ENCODE peak calls at places on chromosomes 13 and 19, in nine cellular contexts. R is fibroblast of lung, O is substantia nigra, L is ovary, D is SJCRH30, H is thoracic aorta, B is tibial artery, M is Peyer's patch, Z is stomach. G is an unnamed sample.

GRCh38 chr19:50460161-50460765 is 16.0 kb upstream of the EMC10 start:
- DNase-seq in R (peak), O (no peak), L (no peak), D (no peak), H (no peak), B (no peak), M (peak), Z (no peak), G (no peak)

GRCh38 chr13:32883501-32883900 is 132.7 kb upstream of the KL start:
- DNase-seq in R (peak), O (no peak), L (peak), D (peak), H (no peak), B (no peak), M (no peak), Z (no peak), G (no peak)

GRCh38 chr13:51632643-51633357 is 48.5 kb downstream of the WDFY2 start:
- DNase-seq in R (no peak), O (peak), L (no peak), D (peak), H (no peak), B (no peak), M (no peak), Z (no peak), G (no peak)

GRCh38 chr19:8915997-8916396 is 83.8 kb downstream of the MBD3L1 start:
- DNase-seq in R (no peak), O (no peak), L (no peak), D (no peak), H (no peak), B (no peak), M (no peak), Z (no peak), G (no peak)

GRCh38 chr19:46821512-46822359 is 28.9 kb downstream of the AP2S1 start:
- DNase-seq in R (no peak), O (no peak), L (no peak), D (peak), H (no peak), B (no peak), M (peak), Z (no peak), G (peak)

GRCh38 chr13:51122868-51123267 is 11.8 kb upstream of the C13orf42 start:
- DNase-seq in R (peak), O (no peak), L (no peak), D (peak), H (no peak), B (no peak), M (no peak), Z (no peak), G (no peak)

GRCh38 chr13:78022164-78022877 is 103.7 kb upstream of the EDNRB start:
- DNase-seq in R (peak), O (peak), L (no peak), D (peak), H (no peak), B (peak), M (peak), Z (peak), G (peak)

GRCh38 chr13:20337894-20338551 is 105.9 kb upstream of the GJB6 start:
- DNase-seq in R (no peak), O (no peak), L (no peak), D (no peak), H (no peak), B (no peak), M (no peak), Z (no peak), G (no peak)

GRCh38 chr13:79987323-79987722 is 353.6 kb downstream of the SPRY2 start:
- DNase-seq in R (no peak), O (no peak), L (no peak), D (no peak), H (no peak), B (no peak), M (no peak), Z (no peak), G (no peak)

GRCh38 chr19:31154021-31154420 is 195.2 kb downstream of the TSHZ3 start:
- DNase-seq in R (peak), O (no peak), L (no peak), D (no peak), H (no peak), B (no peak), M (no peak), Z (no peak), G (no peak)

GRCh38 chr13:73658639-73659038 is 475.6 kb downstream of the KLF12 start:
- DNase-seq in R (no peak), O (no peak), L (no peak), D (no peak), H (no peak), B (no peak), M (no peak), Z (no peak), G (no peak)

GRCh38 chr19:39237200-39238184 is 7.3 kb downstream of the IFNL3 start:
- DNase-seq in R (no peak), O (no peak), L (no peak), D (peak), H (no peak), B (no peak), M (peak), Z (peak), G (peak)

GRCh38 chr13:93547886-93548285 is 321.3 kb downstream of the GPC6 start:
- DNase-seq in R (peak), O (no peak), L (no peak), D (no peak), H (no peak), B (no peak), M (no peak), Z (no peak), G (no peak)

GRCh38 chr13:32407854-32408253 is 20.1 kb downstream of the N4BP2L1 start:
- DNase-seq in R (no peak), O (no peak), L (no peak), D (no peak), H (no peak), B (no peak), M (no peak), Z (no peak), G (no peak)

GRCh38 chr19:43610493-43610892 is 1.4 kb upstream of the SRRM5 start:
- DNase-seq in R (peak), O (no peak), L (no peak), D (no peak), H (no peak), B (no peak), M (no peak), Z (no peak), G (no peak)

GRCh38 chr13:46629811-46630413 is 76.9 kb downstream of the LRCH1 start:
- DNase-seq in R (no peak), O (no peak), L (no peak), D (no peak), H (no peak), B (no peak), M (no peak), Z (no peak), G (no peak)

GRCh38 chr19:33399745-33400681 is 26.5 kb downstream of the CEBPG start:
- DNase-seq in R (no peak), O (no peak), L (no peak), D (no peak), H (no peak), B (peak), M (no peak), Z (no peak), G (no peak)

GRCh38 chr13:44159633-44160279 is 213.9 kb upstream of the SERP2 start:
- DNase-seq in R (peak), O (no peak), L (no peak), D (no peak), H (no peak), B (no peak), M (no peak), Z (no peak), G (no peak)

GRCh38 chr13:29803221-29803620 is 47.2 kb downstream of the UBL3 start:
- DNase-seq in R (peak), O (no peak), L (no peak), D (no peak), H (no peak), B (no peak), M (no peak), Z (no peak), G (no peak)

GRCh38 chr13:96771501-96772367 is 222.5 kb downstream of the OXGR1 start:
- DNase-seq in R (no peak), O (no peak), L (no peak), D (no peak), H (no peak), B (peak), M (no peak), Z (no peak), G (no peak)

GRCh38 chr19:33627962-33628839 is 6.4 kb downstream of the CHST8 start:
- DNase-seq in R (no peak), O (no peak), L (no peak), D (no peak), H (no peak), B (no peak), M (no peak), Z (no peak), G (no peak)

GRCh38 chr13:32378012-32378411 is 49.9 kb downstream of the N4BP2L1 start:
- DNase-seq in R (no peak), O (no peak), L (no peak), D (no peak), H (no peak), B (no peak), M (no peak), Z (no peak), G (no peak)

GRCh38 chr13:110841846-110842245 is 73.0 kb downstream of the ANKRD10 start:
- DNase-seq in R (no peak), O (no peak), L (no peak), D (peak), H (no peak), B (no peak), M (no peak), Z (no peak), G (no peak)

DNA sequence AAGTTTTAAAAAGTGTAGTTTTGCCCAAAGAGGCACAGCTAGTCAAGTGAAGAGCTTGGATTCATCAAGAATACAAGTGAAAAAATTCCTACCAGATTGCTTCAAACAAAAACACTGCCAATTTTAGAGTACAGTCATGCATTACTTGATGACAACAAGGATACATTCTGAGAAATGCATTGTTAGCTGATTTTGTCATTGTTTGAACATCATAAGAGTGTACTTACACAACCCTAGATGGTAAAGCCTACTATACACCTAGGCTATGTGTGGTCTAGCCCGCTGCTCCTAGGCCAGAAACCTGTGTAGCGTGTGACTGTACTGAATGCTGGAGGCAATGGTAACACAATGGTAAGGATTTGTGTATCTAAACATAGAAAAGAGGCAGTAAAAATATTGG is 41.1 kb downstream of the TMTC4 start:
- DNase-seq in R (peak), O (no peak), L (no peak), D (no peak), H (no peak), B (no peak), M (no peak), Z (no peak), G (no peak)
- H3K27ac ChIP-seq in R (peak), O (peak), L (no peak), D (no peak), H (no peak), B (no peak), M (no peak), Z (no peak), G (no peak)

GRCh38 chr19:49155005-49155826 is at the start of gene HRC:
- DNase-seq in R (no peak), O (peak), L (no peak), D (peak), H (no peak), B (peak), M (no peak), Z (no peak), G (no peak)

GRCh38 chr19:49154279-49154678 is 917 bp downstream of the HRC start:
- DNase-seq in R (no peak), O (no peak), L (no peak), D (no peak), H (no peak), B (no peak), M (no peak), Z (no peak), G (no peak)

GRCh38 chr19:49157445-49158224 is at the start of gene TRPM4:
- DNase-seq in R (peak), O (peak), L (peak), D (peak), H (peak), B (peak), M (peak), Z (peak), G (no peak)

GRCh38 chr19:49153167-49153809 is 1.9 kb downstream of the HRC start:
- DNase-seq in R (no peak), O (no peak), L (no peak), D (no peak), H (no peak), B (no peak), M (no peak), Z (no peak), G (no peak)

GRCh38 chr19:49155830-49156346 is 692 bp upstream of the HRC start:
- DNase-seq in R (no peak), O (no peak), L (no peak), D (peak), H (no peak), B (no peak), M (no peak), Z (no peak), G (no peak)
- H3K27ac ChIP-seq in R (no peak), O (no peak), L (no peak), D (peak), H (peak), B (peak), M (no peak), Z (peak), G (no peak)

GRCh38 chr19:49069026-49069425 is 3.5 kb downstream of the KCNA7 start:
- DNase-seq in R (no peak), O (no peak), L (no peak), D (no peak), H (no peak), B (no peak), M (no peak), Z (no peak), G (no peak)

GRCh38 chr19:49067554-49067953 is 2.9 kb upstream of the NTF4 start:
- DNase-seq in R (no peak), O (no peak), L (no peak), D (no peak), H (no peak), B (no peak), M (no peak), Z (no peak), G (no peak)

GRCh38 chr19:49064029-49064629 is 489 bp downstream of the NTF4 start:
- DNase-seq in R (no peak), O (no peak), L (no peak), D (no peak), H (no peak), B (no peak), M (no peak), Z (no peak), G (no peak)

GRCh38 chr19:49064768-49065611 is at the start of gene NTF4:
- DNase-seq in R (peak), O (no peak), L (peak), D (peak), H (no peak), B (no peak), M (no peak), Z (peak), G (no peak)

GRCh38 chr19:49065905-49066512 is 1.4 kb upstream of the NTF4 start:
- DNase-seq in R (no peak), O (no peak), L (no peak), D (no peak), H (no peak), B (no peak), M (no peak), Z (no peak), G (no peak)
- H3K27ac ChIP-seq in R (no peak), O (no peak), L (no peak), D (no peak), H (no peak), B (no peak), M (no peak), Z (no peak), G (no peak)

GRCh38 chr13:28440774-28441532 is 54.0 kb downstream of the FLT1 start:
- DNase-seq in R (no peak), O (no peak), L (no peak), D (peak), H (no peak), B (no peak), M (no peak), Z (no peak), G (no peak)
- H3K27ac ChIP-seq in R (no peak), O (no peak), L (no peak), D (no peak), H (no peak), B (no peak), M (no peak), Z (no peak), G (no peak)

GRCh38 chr19:10774893-10775292 is 57.0 kb downstream of the DNM2 start:
- DNase-seq in R (no peak), O (no peak), L (no peak), D (no peak), H (no peak), B (no peak), M (no peak), Z (no peak), G (no peak)
- H3K27ac ChIP-seq in R (no peak), O (no peak), L (no peak), D (no peak), H (no peak), B (no peak), M (no peak), Z (no peak), G (no peak)

GRCh38 chr19:1171755-1172352 is 2.2 kb downstream of the SBNO2 start:
- DNase-seq in R (no peak), O (no peak), L (peak), D (peak), H (no peak), B (no peak), M (no peak), Z (peak), G (no peak)
- H3K27ac ChIP-seq in R (peak), O (peak), L (peak), D (peak), H (peak), B (peak), M (peak), Z (peak), G (no peak)

GRCh38 chr13:40769970-40770369 is 1.0 kb downstream of the MRPS31 start:
- DNase-seq in R (no peak), O (no peak), L (no peak), D (no peak), H (no peak), B (no peak), M (no peak), Z (no peak), G (no peak)
- H3K27ac ChIP-seq in R (no peak), O (peak), L (no peak), D (no peak), H (no peak), B (peak), M (peak), Z (no peak), G (peak)

GRCh38 chr19:45640849-45641273 is 1.7 kb upstream of the EML2 start:
- DNase-seq in R (no peak), O (no peak), L (peak), D (no peak), H (no peak), B (no peak), M (peak), Z (peak), G (peak)

GRCh38 chr19:45641274-45642105 is 2.3 kb upstream of the EML2 start:
- DNase-seq in R (peak), O (peak), L (peak), D (peak), H (no peak), B (peak), M (peak), Z (peak), G (peak)

GRCh38 chr19:45637890-45638667 is 1.1 kb downstream of the EML2 start:
- DNase-seq in R (peak), O (no peak), L (no peak), D (no peak), H (no peak), B (no peak), M (no peak), Z (peak), G (no peak)

GRCh38 chr19:45636902-45637301 is 2.3 kb downstream of the EML2 start:
- DNase-seq in R (no peak), O (no peak), L (no peak), D (no peak), H (no peak), B (no peak), M (no peak), Z (no peak), G (no peak)

GRCh38 chr19:45638930-45639729 is at the start of gene EML2:
- DNase-seq in R (peak), O (no peak), L (peak), D (peak), H (no peak), B (peak), M (peak), Z (peak), G (peak)
- H3K27ac ChIP-seq in R (peak), O (no peak), L (no peak), D (no peak), H (peak), B (peak), M (peak), Z (peak), G (no peak)

GRCh38 chr19:2634960-2635359 is 67.5 kb downstream of the GNG7 start:
- DNase-seq in R (no peak), O (no peak), L (peak), D (no peak), H (no peak), B (no peak), M (no peak), Z (no peak), G (no peak)

GRCh38 chr19:2636897-2637683 is 65.4 kb downstream of the GNG7 start:
- DNase-seq in R (peak), O (peak), L (peak), D (peak), H (no peak), B (no peak), M (peak), Z (peak), G (peak)

GRCh38 chr19:2634228-2634951 is 68.1 kb downstream of the GNG7 start:
- DNase-seq in R (no peak), O (no peak), L (peak), D (no peak), H (peak), B (peak), M (no peak), Z (peak), G (no peak)

GRCh38 chr19:2638417-2638940 is 64.0 kb downstream of the GNG7 start:
- DNase-seq in R (no peak), O (no peak), L (peak), D (no peak), H (no peak), B (no peak), M (no peak), Z (no peak), G (no peak)

DNA sequence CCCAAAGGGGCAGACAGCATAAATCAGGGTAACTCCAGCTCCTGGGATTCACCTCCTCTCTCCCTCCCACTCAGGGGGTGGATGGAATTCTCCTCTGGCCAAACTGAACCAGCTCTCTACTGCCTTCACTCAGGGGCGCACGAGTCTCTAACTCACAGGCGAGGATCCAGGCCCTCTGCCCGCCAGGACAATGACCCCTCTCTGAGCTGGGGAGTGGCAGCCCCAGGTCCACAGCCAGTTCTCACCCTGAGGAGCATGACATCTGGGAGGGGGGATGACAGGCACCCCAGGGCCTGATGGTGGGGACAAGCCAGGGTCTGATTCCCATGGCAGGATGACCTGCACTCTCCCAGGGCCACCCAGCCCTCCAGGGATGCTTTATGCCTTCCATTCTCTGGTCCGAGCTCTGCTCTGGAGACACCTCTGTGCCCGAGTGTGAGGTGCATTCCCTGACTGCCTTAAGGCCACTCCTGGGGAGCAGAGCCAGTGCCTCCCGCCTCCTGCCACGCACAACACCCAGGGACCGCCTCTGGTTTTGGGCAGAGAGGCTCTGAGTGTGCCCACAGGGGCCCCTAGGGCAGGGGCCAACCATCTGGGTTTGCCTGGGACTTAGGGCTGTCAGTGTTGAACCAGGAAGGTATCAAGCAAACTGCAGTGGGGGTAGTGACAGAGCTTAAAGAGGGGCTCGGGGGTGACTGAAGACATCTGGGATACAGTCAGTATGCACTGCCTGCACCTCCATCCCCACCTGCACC is 66.2 kb downstream of the GNG7 start:
- DNase-seq in R (no peak), O (no peak), L (no peak), D (no peak), H (no peak), B (no peak), M (no peak), Z (no peak), G (no peak)
- H3K27ac ChIP-seq in R (no peak), O (peak), L (no peak), D (no peak), H (no peak), B (no peak), M (peak), Z (no peak), G (no peak)

G was measured in CD4-positive, alpha-beta T cell.